ENCODE peak calls at places on chromosomes 16 and 17, in eight cellular contexts. One of them, this sample, is unnamed.

GRCh38 chr17:76909971-76910760 is 42.0 kb downstream of the MGAT5B start:
- DNase-seq in HL-60: peak; percentile 17
- DNase-seq in H1: peak; percentile 44
- DNase-seq in Panc1: no peak
- DNase-seq in spleen: no peak
- DNase-seq in GM12892: no peak
- DNase-seq in SK-N-MC: no peak
- DNase-seq in prostate gland: peak; percentile 17
- DNase-seq in this sample: peak; percentile 17

GRCh38 chr17:31787857-31788570 is 71.0 kb downstream of the COPRS start:
- DNase-seq in HL-60: no peak
- DNase-seq in H1: no peak
- DNase-seq in Panc1: no peak
- DNase-seq in spleen: no peak
- DNase-seq in GM12892: no peak
- DNase-seq in SK-N-MC: no peak
- DNase-seq in prostate gland: peak; percentile 85
- DNase-seq in this sample: peak; percentile 39

GRCh38 chr17:31269597-31269996 is 27.4 kb downstream of the OMG start:
- DNase-seq in HL-60: no peak
- DNase-seq in H1: peak; percentile 34
- DNase-seq in Panc1: peak; percentile 24
- DNase-seq in spleen: no peak
- DNase-seq in GM12892: no peak
- DNase-seq in SK-N-MC: no peak
- DNase-seq in prostate gland: no peak
- DNase-seq in this sample: no peak

GRCh38 chr16:30948956-30949654 is at the start of gene ORAI3:
- DNase-seq in HL-60: peak; percentile 90
- DNase-seq in H1: no peak
- DNase-seq in Panc1: no peak
- DNase-seq in spleen: peak; percentile 97
- DNase-seq in GM12892: peak; percentile 83
- DNase-seq in SK-N-MC: no peak
- DNase-seq in prostate gland: peak; percentile 81
- DNase-seq in this sample: peak; percentile 81

GRCh38 chr16:30957456-30958163 is at the start of gene SETD1A:
- DNase-seq in HL-60: peak; percentile 98
- DNase-seq in H1: no peak
- DNase-seq in Panc1: no peak
- DNase-seq in spleen: peak; percentile 99
- DNase-seq in GM12892: peak; percentile 97
- DNase-seq in SK-N-MC: peak; percentile 69
- DNase-seq in prostate gland: peak; percentile 95
- DNase-seq in this sample: peak; percentile 98

GRCh38 chr17:2416010-2416734 is 15.3 kb upstream of the MNT start:
- DNase-seq in HL-60: peak; percentile 63
- DNase-seq in H1: no peak
- DNase-seq in Panc1: no peak
- DNase-seq in spleen: peak; percentile 94
- DNase-seq in GM12892: peak; percentile 76
- DNase-seq in SK-N-MC: no peak
- DNase-seq in prostate gland: peak; percentile 86
- DNase-seq in this sample: peak; percentile 94

GRCh38 chr17:39950871-39951348 is 11.9 kb upstream of the GSDMA start:
- DNase-seq in HL-60: no peak
- DNase-seq in H1: no peak
- DNase-seq in Panc1: no peak
- DNase-seq in spleen: no peak
- DNase-seq in GM12892: no peak
- DNase-seq in SK-N-MC: no peak
- DNase-seq in prostate gland: no peak
- DNase-seq in this sample: no peak

GRCh38 chr17:652310-652709 is 62.3 kb downstream of the VPS53 start:
- DNase-seq in HL-60: no peak
- DNase-seq in H1: no peak
- DNase-seq in Panc1: no peak
- DNase-seq in spleen: no peak
- DNase-seq in GM12892: no peak
- DNase-seq in SK-N-MC: no peak
- DNase-seq in prostate gland: no peak
- DNase-seq in this sample: peak; percentile 47

GRCh38 chr16:57669476-57670162 is 1.5 kb downstream of the ADGRG3 start:
- DNase-seq in HL-60: peak; percentile 65
- DNase-seq in H1: no peak
- DNase-seq in Panc1: no peak
- DNase-seq in spleen: peak; percentile 78
- DNase-seq in GM12892: no peak
- DNase-seq in SK-N-MC: no peak
- DNase-seq in prostate gland: no peak
- DNase-seq in this sample: no peak

GRCh38 chr16:66487580-66488235 is 60.6 kb downstream of the BEAN1 start:
- DNase-seq in HL-60: no peak
- DNase-seq in H1: no peak
- DNase-seq in Panc1: no peak
- DNase-seq in spleen: no peak
- DNase-seq in GM12892: no peak
- DNase-seq in SK-N-MC: no peak
- DNase-seq in prostate gland: no peak
- DNase-seq in this sample: no peak

GRCh38 chr16:80285089-80285488 is 255.7 kb upstream of the DYNLRB2 start:
- DNase-seq in HL-60: no peak
- DNase-seq in H1: no peak
- DNase-seq in Panc1: no peak
- DNase-seq in spleen: no peak
- DNase-seq in GM12892: no peak
- DNase-seq in SK-N-MC: no peak
- DNase-seq in prostate gland: no peak
- DNase-seq in this sample: no peak

GRCh38 chr16:1134776-1135458 is 18.0 kb upstream of the CACNA1H start:
- DNase-seq in HL-60: no peak
- DNase-seq in H1: no peak
- DNase-seq in Panc1: no peak
- DNase-seq in spleen: no peak
- DNase-seq in GM12892: no peak
- DNase-seq in SK-N-MC: no peak
- DNase-seq in prostate gland: no peak
- DNase-seq in this sample: no peak

GRCh38 chr17:69547230-69547629 is 132.7 kb downstream of the MAP2K6 start:
- DNase-seq in HL-60: no peak
- DNase-seq in H1: no peak
- DNase-seq in Panc1: no peak
- DNase-seq in spleen: no peak
- DNase-seq in GM12892: no peak
- DNase-seq in SK-N-MC: no peak
- DNase-seq in prostate gland: no peak
- DNase-seq in this sample: no peak

GRCh38 chr16:1345087-1345486 is 6.6 kb downstream of the TSR3 start:
- DNase-seq in HL-60: no peak
- DNase-seq in H1: no peak
- DNase-seq in Panc1: no peak
- DNase-seq in spleen: no peak
- DNase-seq in GM12892: no peak
- DNase-seq in SK-N-MC: no peak
- DNase-seq in prostate gland: no peak
- DNase-seq in this sample: no peak

GRCh38 chr16:27999687-28000086 is 63.8 kb downstream of the GSG1L start:
- DNase-seq in HL-60: no peak
- DNase-seq in H1: no peak
- DNase-seq in Panc1: no peak
- DNase-seq in spleen: no peak
- DNase-seq in GM12892: no peak
- DNase-seq in SK-N-MC: no peak
- DNase-seq in prostate gland: no peak
- DNase-seq in this sample: no peak

GRCh38 chr16:81676571-81677374 is 102.3 kb upstream of the PLCG2 start:
- DNase-seq in HL-60: no peak
- DNase-seq in H1: no peak
- DNase-seq in Panc1: no peak
- DNase-seq in spleen: no peak
- DNase-seq in GM12892: no peak
- DNase-seq in SK-N-MC: no peak
- DNase-seq in prostate gland: no peak
- DNase-seq in this sample: no peak

GRCh38 chr16:47144559-47144877 is 773 bp upstream of the NETO2 start:
- DNase-seq in HL-60: no peak
- DNase-seq in H1: no peak
- DNase-seq in Panc1: no peak
- DNase-seq in spleen: no peak
- DNase-seq in GM12892: no peak
- DNase-seq in SK-N-MC: no peak
- DNase-seq in prostate gland: no peak
- DNase-seq in this sample: no peak

GRCh38 chr17:49910858-49911204 is 58.2 kb upstream of the DLX4 start:
- DNase-seq in HL-60: no peak
- DNase-seq in H1: no peak
- DNase-seq in Panc1: no peak
- DNase-seq in spleen: no peak
- DNase-seq in GM12892: no peak
- DNase-seq in SK-N-MC: no peak
- DNase-seq in prostate gland: no peak
- DNase-seq in this sample: no peak

GRCh38 chr16:81446318-81447275 is 2.0 kb downstream of the CMIP start:
- DNase-seq in HL-60: peak; percentile 28
- DNase-seq in H1: no peak
- DNase-seq in Panc1: no peak
- DNase-seq in spleen: no peak
- DNase-seq in GM12892: no peak
- DNase-seq in SK-N-MC: no peak
- DNase-seq in prostate gland: peak; percentile 72
- DNase-seq in this sample: peak; percentile 61

DNA sequence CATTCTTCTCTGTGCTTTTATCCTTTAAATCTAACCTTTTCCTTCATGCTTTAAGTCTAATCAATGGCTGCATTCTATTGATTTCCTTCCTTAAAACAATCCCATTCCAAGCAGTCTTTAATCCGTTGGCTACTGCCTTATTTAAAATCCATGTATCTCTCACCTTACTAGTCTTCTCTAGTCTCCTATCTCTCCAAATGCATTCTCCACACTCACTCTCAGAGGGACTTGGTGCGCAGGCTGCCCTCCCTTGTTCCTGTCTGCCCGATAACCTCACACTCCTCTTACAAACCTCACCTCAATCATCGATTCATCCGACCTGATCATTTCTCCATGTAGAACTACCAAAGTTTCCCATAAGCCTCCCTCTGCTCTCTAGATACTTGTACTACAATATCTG is 23.1 kb downstream of the PSMD12 start:
- DNase-seq in HL-60: no peak
- DNase-seq in H1: no peak
- DNase-seq in Panc1: no peak
- DNase-seq in spleen: no peak
- DNase-seq in GM12892: no peak
- DNase-seq in SK-N-MC: no peak
- DNase-seq in prostate gland: no peak
- DNase-seq in this sample: no peak
- TF ChIP-seq POLR2AphosphoS5 in HL-60: no peak
- TF ChIP-seq POLR2AphosphoS5 in H1: peak; percentile 40
- TF ChIP-seq POLR2AphosphoS5 in Panc1: no peak
- TF ChIP-seq POLR2AphosphoS5 in spleen: no peak
- TF ChIP-seq POLR2AphosphoS5 in GM12892: peak; percentile 58
- TF ChIP-seq POLR2AphosphoS5 in SK-N-MC: no peak
- TF ChIP-seq POLR2AphosphoS5 in prostate gland: no peak
- TF ChIP-seq POLR2AphosphoS5 in this sample: no peak

DNA sequence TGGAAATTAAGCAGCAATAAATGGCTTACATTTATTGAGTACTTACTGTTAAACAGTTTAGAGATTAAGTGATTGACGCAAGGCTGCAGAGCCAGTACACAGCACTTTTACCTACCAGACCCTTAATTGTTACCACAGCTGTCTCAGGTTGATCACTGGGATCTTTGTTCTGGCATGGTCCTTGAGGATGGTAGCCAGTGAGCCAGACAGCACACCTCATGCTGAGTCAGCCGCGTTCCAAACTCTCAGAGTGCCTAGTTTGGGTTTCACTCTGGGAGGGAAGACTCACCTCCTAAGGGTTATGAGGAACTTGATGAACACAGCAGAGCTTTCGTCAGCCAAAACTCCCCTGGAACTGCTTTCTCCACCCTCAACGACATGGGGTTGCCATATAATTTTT is 20.4 kb downstream of the CDH3 start:
- DNase-seq in HL-60: no peak
- DNase-seq in H1: no peak
- DNase-seq in Panc1: no peak
- DNase-seq in spleen: no peak
- DNase-seq in GM12892: no peak
- DNase-seq in SK-N-MC: no peak
- DNase-seq in prostate gland: no peak
- DNase-seq in this sample: no peak
- TF ChIP-seq POLR2AphosphoS5 in HL-60: no peak
- TF ChIP-seq POLR2AphosphoS5 in H1: no peak
- TF ChIP-seq POLR2AphosphoS5 in Panc1: no peak
- TF ChIP-seq POLR2AphosphoS5 in spleen: no peak
- TF ChIP-seq POLR2AphosphoS5 in GM12892: no peak
- TF ChIP-seq POLR2AphosphoS5 in SK-N-MC: no peak
- TF ChIP-seq POLR2AphosphoS5 in prostate gland: no peak
- TF ChIP-seq POLR2AphosphoS5 in this sample: no peak

GRCh38 chr16:84832488-84833141 is 12.8 kb downstream of the CRISPLD2 start:
- DNase-seq in HL-60: peak; percentile 59
- DNase-seq in H1: no peak
- DNase-seq in Panc1: no peak
- DNase-seq in spleen: no peak
- DNase-seq in GM12892: no peak
- DNase-seq in SK-N-MC: no peak
- DNase-seq in prostate gland: peak; percentile 38
- DNase-seq in this sample: peak; percentile 78
- TF ChIP-seq POLR2AphosphoS5 in HL-60: no peak
- TF ChIP-seq POLR2AphosphoS5 in H1: no peak
- TF ChIP-seq POLR2AphosphoS5 in Panc1: no peak
- TF ChIP-seq POLR2AphosphoS5 in spleen: peak; percentile 85
- TF ChIP-seq POLR2AphosphoS5 in GM12892: no peak
- TF ChIP-seq POLR2AphosphoS5 in SK-N-MC: no peak
- TF ChIP-seq POLR2AphosphoS5 in prostate gland: peak; percentile 82
- TF ChIP-seq POLR2AphosphoS5 in this sample: peak; percentile 98

GRCh38 chr17:43373343-43373742 is 25.4 kb upstream of the ARL4D start:
- DNase-seq in HL-60: no peak
- DNase-seq in H1: no peak
- DNase-seq in Panc1: no peak
- DNase-seq in spleen: no peak
- DNase-seq in GM12892: no peak
- DNase-seq in SK-N-MC: no peak
- DNase-seq in prostate gland: no peak
- DNase-seq in this sample: no peak

GRCh38 chr17:43372273-43372911 is 26.4 kb upstream of the ARL4D start:
- DNase-seq in HL-60: peak; percentile 72
- DNase-seq in H1: no peak
- DNase-seq in Panc1: no peak
- DNase-seq in spleen: peak; percentile 84
- DNase-seq in GM12892: no peak
- DNase-seq in SK-N-MC: no peak
- DNase-seq in prostate gland: no peak
- DNase-seq in this sample: peak; percentile 47

GRCh38 chr17:43368740-43369506 is 29.9 kb upstream of the ARL4D start:
- DNase-seq in HL-60: peak; percentile 88
- DNase-seq in H1: no peak
- DNase-seq in Panc1: no peak
- DNase-seq in spleen: peak; percentile 93
- DNase-seq in GM12892: no peak
- DNase-seq in SK-N-MC: no peak
- DNase-seq in prostate gland: peak; percentile 76
- DNase-seq in this sample: peak; percentile 85

GRCh38 chr17:43369986-43370385 is 28.8 kb upstream of the ARL4D start:
- DNase-seq in HL-60: no peak
- DNase-seq in H1: no peak
- DNase-seq in Panc1: no peak
- DNase-seq in spleen: no peak
- DNase-seq in GM12892: no peak
- DNase-seq in SK-N-MC: no peak
- DNase-seq in prostate gland: no peak
- DNase-seq in this sample: no peak

GRCh38 chr17:43371227-43371821 is 27.5 kb upstream of the ARL4D start:
- DNase-seq in HL-60: no peak
- DNase-seq in H1: no peak
- DNase-seq in Panc1: no peak
- DNase-seq in spleen: no peak
- DNase-seq in GM12892: no peak
- DNase-seq in SK-N-MC: no peak
- DNase-seq in prostate gland: no peak
- DNase-seq in this sample: no peak
- TF ChIP-seq POLR2AphosphoS5 in HL-60: no peak
- TF ChIP-seq POLR2AphosphoS5 in H1: no peak
- TF ChIP-seq POLR2AphosphoS5 in Panc1: no peak
- TF ChIP-seq POLR2AphosphoS5 in spleen: no peak
- TF ChIP-seq POLR2AphosphoS5 in GM12892: no peak
- TF ChIP-seq POLR2AphosphoS5 in SK-N-MC: no peak
- TF ChIP-seq POLR2AphosphoS5 in prostate gland: no peak
- TF ChIP-seq POLR2AphosphoS5 in this sample: no peak